ENCODE peak calls at places on chromosome 18, in four cellular contexts. J, W, R and D are unnamed samples.

GRCh38 chr18:35904389-35905037 is 68.0 kb upstream of the RMP24 start:
- DNase-seq in R (no peak), W (no peak), J (no peak), D (no peak)

GRCh38 chr18:28594034-28594433 is 417.1 kb upstream of the CDH2 start:
- DNase-seq in W (peak; percentile 58), R (no peak), J (no peak), D (no peak)

GRCh38 chr18:23226930-23227728 is 91.8 kb downstream of the CABLES1 start:
- DNase-seq in R (no peak), W (peak; percentile 90), J (no peak), D (no peak)

GRCh38 chr18:8050616-8051314 is 483.6 kb downstream of the PTPRM start:
- DNase-seq in W (no peak), R (no peak), J (no peak), D (no peak)

GRCh38 chr18:78890388-78890787 is 89.2 kb upstream of the SALL3 start:
- DNase-seq in W (no peak), R (no peak), J (no peak), D (no peak)

GRCh38 chr18:46624127-46624526 is 32.9 kb downstream of the LOXHD1 start:
- DNase-seq in J (no peak), R (no peak), W (no peak), D (no peak)

GRCh38 chr18:80154293-80154692 is 45.2 kb downstream of the ADNP2 start:
- DNase-seq in W (peak; percentile 28), J (peak; percentile 66), R (no peak), D (peak; percentile 23)

GRCh38 chr18:60838677-60839076 is 466.1 kb upstream of the MC4R start:
- DNase-seq in W (no peak), R (no peak), J (no peak), D (peak; percentile 2)

GRCh38 chr18:48036641-48037421 is 106.4 kb upstream of the SMAD2 start:
- DNase-seq in R (peak; percentile 10), J (no peak), W (no peak), D (peak; percentile 95)

GRCh38 chr18:57210101-57210661 is 63.3 kb downstream of the BOD1L2 start:
- DNase-seq in J (peak; percentile 96), W (peak; percentile 93), R (peak; percentile 40), D (peak; percentile 50)